ENCODE peak calls at places on chromosomes 13 and 19, in ten cellular contexts. One of them, this sample, is unnamed.

GRCh38 chr13:102402292-102402691 is 444 bp upstream of the FGF14 start:
- DNase-seq in left ventricle myocardium inferior: peak; percentile 16
- DNase-seq in cardiac muscle cell: peak; percentile 23
- DNase-seq in uterus: peak; percentile 33
- DNase-seq in kidney epithelial cell: peak; percentile 14
- DNase-seq in OCI-LY7: no peak
- DNase-seq in fibroblast of lung: peak; percentile 48
- DNase-seq in PC-3: no peak
- DNase-seq in upper lobe of right lung: no peak
- DNase-seq in progenitor cell of endocrine pancreas: no peak
- DNase-seq in this sample: no peak

GRCh38 chr13:75091707-75092106 is 390.3 kb downstream of the TBC1D4 start:
- DNase-seq in left ventricle myocardium inferior: no peak
- DNase-seq in cardiac muscle cell: peak; percentile 50
- DNase-seq in uterus: no peak
- DNase-seq in kidney epithelial cell: no peak
- DNase-seq in OCI-LY7: no peak
- DNase-seq in fibroblast of lung: no peak
- DNase-seq in PC-3: no peak
- DNase-seq in upper lobe of right lung: no peak
- DNase-seq in progenitor cell of endocrine pancreas: no peak
- DNase-seq in this sample: no peak

GRCh38 chr19:28687296-28687695 is 525.7 kb downstream of the UQCRFS1 start:
- DNase-seq in left ventricle myocardium inferior: no peak
- DNase-seq in cardiac muscle cell: no peak
- DNase-seq in uterus: no peak
- DNase-seq in kidney epithelial cell: no peak
- DNase-seq in OCI-LY7: no peak
- DNase-seq in fibroblast of lung: no peak
- DNase-seq in PC-3: no peak
- DNase-seq in upper lobe of right lung: no peak
- DNase-seq in progenitor cell of endocrine pancreas: no peak
- DNase-seq in this sample: no peak

GRCh38 chr13:89239361-89240127 is 1568.4 kb downstream of the SLITRK5 start:
- DNase-seq in left ventricle myocardium inferior: no peak
- DNase-seq in cardiac muscle cell: no peak
- DNase-seq in uterus: no peak
- DNase-seq in kidney epithelial cell: no peak
- DNase-seq in OCI-LY7: no peak
- DNase-seq in fibroblast of lung: no peak
- DNase-seq in PC-3: peak; percentile 31
- DNase-seq in upper lobe of right lung: no peak
- DNase-seq in progenitor cell of endocrine pancreas: no peak
- DNase-seq in this sample: no peak

GRCh38 chr19:14391156-14391821 is 10.0 kb downstream of the ADGRE5 start:
- DNase-seq in left ventricle myocardium inferior: no peak
- DNase-seq in cardiac muscle cell: no peak
- DNase-seq in uterus: no peak
- DNase-seq in kidney epithelial cell: no peak
- DNase-seq in OCI-LY7: no peak
- DNase-seq in fibroblast of lung: no peak
- DNase-seq in PC-3: no peak
- DNase-seq in upper lobe of right lung: no peak
- DNase-seq in progenitor cell of endocrine pancreas: no peak
- DNase-seq in this sample: no peak

GRCh38 chr13:59701261-59701660 is 462.5 kb downstream of the DIAPH3 start:
- DNase-seq in left ventricle myocardium inferior: no peak
- DNase-seq in cardiac muscle cell: no peak
- DNase-seq in uterus: no peak
- DNase-seq in kidney epithelial cell: no peak
- DNase-seq in OCI-LY7: no peak
- DNase-seq in fibroblast of lung: no peak
- DNase-seq in PC-3: no peak
- DNase-seq in upper lobe of right lung: no peak
- DNase-seq in progenitor cell of endocrine pancreas: no peak
- DNase-seq in this sample: no peak

GRCh38 chr19:54332149-54332548 is 6.8 kb downstream of the LILRA4 start:
- DNase-seq in left ventricle myocardium inferior: no peak
- DNase-seq in cardiac muscle cell: no peak
- DNase-seq in uterus: no peak
- DNase-seq in kidney epithelial cell: no peak
- DNase-seq in OCI-LY7: no peak
- DNase-seq in fibroblast of lung: no peak
- DNase-seq in PC-3: no peak
- DNase-seq in upper lobe of right lung: peak; percentile 34
- DNase-seq in progenitor cell of endocrine pancreas: no peak
- DNase-seq in this sample: no peak

GRCh38 chr13:110311721-110312668 is 4.9 kb downstream of the COL4A2 start:
- DNase-seq in left ventricle myocardium inferior: no peak
- DNase-seq in cardiac muscle cell: no peak
- DNase-seq in uterus: peak; percentile 15
- DNase-seq in kidney epithelial cell: no peak
- DNase-seq in OCI-LY7: no peak
- DNase-seq in fibroblast of lung: no peak
- DNase-seq in PC-3: no peak
- DNase-seq in upper lobe of right lung: no peak
- DNase-seq in progenitor cell of endocrine pancreas: no peak
- DNase-seq in this sample: no peak

GRCh38 chr13:110250258-110250891 is 56.6 kb downstream of the COL4A1 start:
- DNase-seq in left ventricle myocardium inferior: peak; percentile 71
- DNase-seq in cardiac muscle cell: no peak
- DNase-seq in uterus: peak; percentile 70
- DNase-seq in kidney epithelial cell: no peak
- DNase-seq in OCI-LY7: no peak
- DNase-seq in fibroblast of lung: peak; percentile 79
- DNase-seq in PC-3: peak; percentile 11
- DNase-seq in upper lobe of right lung: no peak
- DNase-seq in progenitor cell of endocrine pancreas: no peak
- DNase-seq in this sample: peak; percentile 23

GRCh38 chr13:19984430-19985218 is 26.1 kb downstream of the ZMYM2 start:
- DNase-seq in left ventricle myocardium inferior: no peak
- DNase-seq in cardiac muscle cell: peak; percentile 63
- DNase-seq in uterus: no peak
- DNase-seq in kidney epithelial cell: peak; percentile 9
- DNase-seq in OCI-LY7: peak; percentile 49
- DNase-seq in fibroblast of lung: peak; percentile 48
- DNase-seq in PC-3: peak; percentile 55
- DNase-seq in upper lobe of right lung: no peak
- DNase-seq in progenitor cell of endocrine pancreas: no peak
- DNase-seq in this sample: peak; percentile 19

GRCh38 chr19:13241321-13242104 is 91.3 kb downstream of the IER2 start:
- DNase-seq in left ventricle myocardium inferior: no peak
- DNase-seq in cardiac muscle cell: no peak
- DNase-seq in uterus: no peak
- DNase-seq in kidney epithelial cell: no peak
- DNase-seq in OCI-LY7: peak; percentile 42
- DNase-seq in fibroblast of lung: no peak
- DNase-seq in PC-3: peak; percentile 26
- DNase-seq in upper lobe of right lung: no peak
- DNase-seq in progenitor cell of endocrine pancreas: no peak
- DNase-seq in this sample: no peak

GRCh38 chr13:111483621-111483987 is 163.2 kb downstream of the TEX29 start:
- DNase-seq in left ventricle myocardium inferior: no peak
- DNase-seq in cardiac muscle cell: no peak
- DNase-seq in uterus: no peak
- DNase-seq in kidney epithelial cell: no peak
- DNase-seq in OCI-LY7: no peak
- DNase-seq in fibroblast of lung: no peak
- DNase-seq in PC-3: no peak
- DNase-seq in upper lobe of right lung: peak; percentile 20
- DNase-seq in progenitor cell of endocrine pancreas: no peak
- DNase-seq in this sample: no peak

GRCh38 chr19:35120898-35121297 is 5.3 kb downstream of the FXYD3 start:
- DNase-seq in left ventricle myocardium inferior: no peak
- DNase-seq in cardiac muscle cell: no peak
- DNase-seq in uterus: no peak
- DNase-seq in kidney epithelial cell: no peak
- DNase-seq in OCI-LY7: no peak
- DNase-seq in fibroblast of lung: no peak
- DNase-seq in PC-3: peak; percentile 59
- DNase-seq in upper lobe of right lung: no peak
- DNase-seq in progenitor cell of endocrine pancreas: no peak
- DNase-seq in this sample: no peak

GRCh38 chr13:90890435-90890834 is 457.1 kb upstream of the MIR17HG start:
- DNase-seq in left ventricle myocardium inferior: no peak
- DNase-seq in cardiac muscle cell: no peak
- DNase-seq in uterus: no peak
- DNase-seq in kidney epithelial cell: no peak
- DNase-seq in OCI-LY7: no peak
- DNase-seq in fibroblast of lung: no peak
- DNase-seq in PC-3: no peak
- DNase-seq in upper lobe of right lung: no peak
- DNase-seq in progenitor cell of endocrine pancreas: no peak
- DNase-seq in this sample: no peak

GRCh38 chr19:49364083-49364687 is 508 bp downstream of the DKKL1 start:
- DNase-seq in left ventricle myocardium inferior: no peak
- DNase-seq in cardiac muscle cell: no peak
- DNase-seq in uterus: peak; percentile 52
- DNase-seq in kidney epithelial cell: no peak
- DNase-seq in OCI-LY7: no peak
- DNase-seq in fibroblast of lung: no peak
- DNase-seq in PC-3: no peak
- DNase-seq in upper lobe of right lung: no peak
- DNase-seq in progenitor cell of endocrine pancreas: no peak
- DNase-seq in this sample: no peak

GRCh38 chr13:45340422-45341033 is 455 bp downstream of the TPT1 start:
- DNase-seq in left ventricle myocardium inferior: peak; percentile 92
- DNase-seq in cardiac muscle cell: peak; percentile 92
- DNase-seq in uterus: peak; percentile 96
- DNase-seq in kidney epithelial cell: peak; percentile 67
- DNase-seq in OCI-LY7: peak; percentile 82
- DNase-seq in fibroblast of lung: peak; percentile 88
- DNase-seq in PC-3: peak; percentile 80
- DNase-seq in upper lobe of right lung: peak; percentile 97
- DNase-seq in progenitor cell of endocrine pancreas: peak; percentile 75
- DNase-seq in this sample: peak; percentile 89
- TF ChIP-seq CTCF in left ventricle myocardium inferior: peak; percentile 73
- TF ChIP-seq CTCF in cardiac muscle cell: peak; percentile 39
- TF ChIP-seq CTCF in uterus: peak; percentile 32
- TF ChIP-seq CTCF in kidney epithelial cell: peak; percentile 48
- TF ChIP-seq CTCF in OCI-LY7: peak; percentile 54
- TF ChIP-seq CTCF in fibroblast of lung: peak; percentile 43
- TF ChIP-seq CTCF in PC-3: no peak
- TF ChIP-seq CTCF in upper lobe of right lung: peak; percentile 54
- TF ChIP-seq CTCF in progenitor cell of endocrine pancreas: peak; percentile 60
- TF ChIP-seq CTCF in this sample: peak; percentile 35

GRCh38 chr13:97849305-97849704 is 104.2 kb upstream of the IPO5 start:
- DNase-seq in left ventricle myocardium inferior: no peak
- DNase-seq in cardiac muscle cell: peak; percentile 19
- DNase-seq in uterus: no peak
- DNase-seq in kidney epithelial cell: no peak
- DNase-seq in OCI-LY7: peak; percentile 24
- DNase-seq in fibroblast of lung: peak; percentile 43
- DNase-seq in PC-3: peak; percentile 75
- DNase-seq in upper lobe of right lung: no peak
- DNase-seq in progenitor cell of endocrine pancreas: no peak
- DNase-seq in this sample: no peak
- TF ChIP-seq CTCF in left ventricle myocardium inferior: peak; percentile 34
- TF ChIP-seq CTCF in cardiac muscle cell: peak; percentile 41
- TF ChIP-seq CTCF in uterus: no peak
- TF ChIP-seq CTCF in kidney epithelial cell: peak; percentile 45
- TF ChIP-seq CTCF in OCI-LY7: peak; percentile 56
- TF ChIP-seq CTCF in fibroblast of lung: peak; percentile 44
- TF ChIP-seq CTCF in PC-3: peak; percentile 70
- TF ChIP-seq CTCF in upper lobe of right lung: no peak
- TF ChIP-seq CTCF in progenitor cell of endocrine pancreas: peak; percentile 55
- TF ChIP-seq CTCF in this sample: peak; percentile 36

GRCh38 chr19:41442473-41443360 is at the start of gene ERICH4:
- DNase-seq in left ventricle myocardium inferior: no peak
- DNase-seq in cardiac muscle cell: no peak
- DNase-seq in uterus: no peak
- DNase-seq in kidney epithelial cell: no peak
- DNase-seq in OCI-LY7: no peak
- DNase-seq in fibroblast of lung: no peak
- DNase-seq in PC-3: no peak
- DNase-seq in upper lobe of right lung: peak; percentile 58
- DNase-seq in progenitor cell of endocrine pancreas: no peak
- DNase-seq in this sample: no peak

GRCh38 chr19:41437944-41438574 is 1.7 kb downstream of the DMAC2 start:
- DNase-seq in left ventricle myocardium inferior: no peak
- DNase-seq in cardiac muscle cell: no peak
- DNase-seq in uterus: no peak
- DNase-seq in kidney epithelial cell: no peak
- DNase-seq in OCI-LY7: no peak
- DNase-seq in fibroblast of lung: no peak
- DNase-seq in PC-3: no peak
- DNase-seq in upper lobe of right lung: peak; percentile 48
- DNase-seq in progenitor cell of endocrine pancreas: no peak
- DNase-seq in this sample: no peak

GRCh38 chr19:41436664-41436951 is 3.1 kb downstream of the DMAC2 start:
- DNase-seq in left ventricle myocardium inferior: no peak
- DNase-seq in cardiac muscle cell: no peak
- DNase-seq in uterus: no peak
- DNase-seq in kidney epithelial cell: no peak
- DNase-seq in OCI-LY7: no peak
- DNase-seq in fibroblast of lung: no peak
- DNase-seq in PC-3: no peak
- DNase-seq in upper lobe of right lung: no peak
- DNase-seq in progenitor cell of endocrine pancreas: no peak
- DNase-seq in this sample: no peak

GRCh38 chr19:41441321-41441945 is 1.5 kb upstream of the ERICH4 start:
- DNase-seq in left ventricle myocardium inferior: no peak
- DNase-seq in cardiac muscle cell: no peak
- DNase-seq in uterus: no peak
- DNase-seq in kidney epithelial cell: no peak
- DNase-seq in OCI-LY7: no peak
- DNase-seq in fibroblast of lung: no peak
- DNase-seq in PC-3: no peak
- DNase-seq in upper lobe of right lung: peak; percentile 56
- DNase-seq in progenitor cell of endocrine pancreas: no peak
- DNase-seq in this sample: no peak

GRCh38 chr19:41439441-41440222 is at the start of gene DMAC2:
- DNase-seq in left ventricle myocardium inferior: peak; percentile 98
- DNase-seq in cardiac muscle cell: peak; percentile 100
- DNase-seq in uterus: peak; percentile 95
- DNase-seq in kidney epithelial cell: peak; percentile 96
- DNase-seq in OCI-LY7: peak; percentile 100
- DNase-seq in fibroblast of lung: peak; percentile 98
- DNase-seq in PC-3: peak; percentile 97
- DNase-seq in upper lobe of right lung: peak; percentile 97
- DNase-seq in progenitor cell of endocrine pancreas: peak; percentile 78
- DNase-seq in this sample: peak; percentile 88
- TF ChIP-seq CTCF in left ventricle myocardium inferior: peak; percentile 65
- TF ChIP-seq CTCF in cardiac muscle cell: peak; percentile 50
- TF ChIP-seq CTCF in uterus: peak; percentile 46
- TF ChIP-seq CTCF in kidney epithelial cell: peak; percentile 56
- TF ChIP-seq CTCF in OCI-LY7: peak; percentile 87
- TF ChIP-seq CTCF in fibroblast of lung: peak; percentile 44
- TF ChIP-seq CTCF in PC-3: peak; percentile 65
- TF ChIP-seq CTCF in upper lobe of right lung: peak; percentile 59
- TF ChIP-seq CTCF in progenitor cell of endocrine pancreas: peak; percentile 53
- TF ChIP-seq CTCF in this sample: peak; percentile 46

DNA sequence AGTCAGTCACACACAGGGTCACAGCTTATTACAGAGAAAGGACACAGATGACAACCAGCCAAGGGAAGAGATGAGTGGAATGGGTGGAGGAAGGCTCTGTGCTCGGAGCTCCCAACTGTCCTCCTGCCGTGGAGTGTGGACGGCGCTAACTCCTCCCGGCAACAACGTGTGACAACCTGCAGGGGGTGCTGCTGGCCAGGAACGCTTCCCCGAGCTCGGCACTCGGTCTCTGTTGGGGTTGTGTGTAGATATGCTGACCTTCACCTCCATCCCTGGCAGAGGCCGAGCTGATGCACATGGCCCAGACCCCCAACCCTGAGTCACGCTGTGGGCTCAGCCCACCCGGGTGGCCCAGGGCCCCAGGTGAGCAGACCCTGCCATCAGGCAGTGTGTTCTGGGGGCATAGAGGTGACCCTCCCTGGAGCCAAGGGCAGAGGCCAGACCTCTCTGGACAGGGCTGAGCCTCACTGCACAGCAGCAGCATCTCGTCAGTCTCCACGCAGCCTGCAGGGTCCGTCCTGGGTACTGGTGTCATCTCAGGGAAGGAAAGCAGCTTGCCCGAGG is 14.1 kb downstream of the ZNF444 start:
- DNase-seq in left ventricle myocardium inferior: no peak
- DNase-seq in cardiac muscle cell: no peak
- DNase-seq in uterus: no peak
- DNase-seq in kidney epithelial cell: no peak
- DNase-seq in OCI-LY7: no peak
- DNase-seq in fibroblast of lung: no peak
- DNase-seq in PC-3: no peak
- DNase-seq in upper lobe of right lung: no peak
- DNase-seq in progenitor cell of endocrine pancreas: no peak
- DNase-seq in this sample: no peak
- TF ChIP-seq CTCF in left ventricle myocardium inferior: peak; percentile 58
- TF ChIP-seq CTCF in cardiac muscle cell: peak; percentile 41
- TF ChIP-seq CTCF in uterus: no peak
- TF ChIP-seq CTCF in kidney epithelial cell: peak; percentile 18
- TF ChIP-seq CTCF in OCI-LY7: peak; percentile 59
- TF ChIP-seq CTCF in fibroblast of lung: peak; percentile 37
- TF ChIP-seq CTCF in PC-3: peak; percentile 57
- TF ChIP-seq CTCF in upper lobe of right lung: peak; percentile 37
- TF ChIP-seq CTCF in progenitor cell of endocrine pancreas: peak; percentile 45
- TF ChIP-seq CTCF in this sample: no peak

This sample was measured in AG09319.